ENCODE peak calls at places on chromosome 10, in five cellular contexts. F, E, O, D and J are unnamed samples.

GRCh38 chr10:99435986-99436633 is 5.7 kb upstream of the GOT1 start:
- DNase-seq in F (no peak), E (peak), O (peak), D (peak), J (no peak)

GRCh38 chr10:57964371-57964770 is 303.3 kb downstream of the IPMK start:
- DNase-seq in F (no peak), E (no peak), O (peak), D (no peak), J (no peak)

GRCh38 chr10:56605043-56605442 is 244.0 kb upstream of the ZWINT start:
- DNase-seq in F (no peak), E (no peak), O (no peak), D (no peak), J (no peak)

GRCh38 chr10:112926906-112927688 is 22.9 kb upstream of the TCF7L2 start:
- DNase-seq in F (no peak), E (no peak), O (no peak), D (no peak), J (no peak)

GRCh38 chr10:117441366-117441765 is 66.1 kb upstream of the PDZD8 start:
- DNase-seq in F (no peak), E (no peak), O (no peak), D (no peak), J (no peak)

GRCh38 chr10:46019170-46019528 is 11.3 kb downstream of the NCOA4 start:
- DNase-seq in F (no peak), E (no peak), O (no peak), D (no peak), J (no peak)

GRCh38 chr10:110643670-110644597 is at the start of gene RBM20:
- DNase-seq in F (no peak), E (no peak), O (peak), D (peak), J (no peak)

GRCh38 chr10:34473174-34474059 is 341.7 kb downstream of the PARD3 start:
- DNase-seq in F (no peak), E (peak), O (no peak), D (no peak), J (no peak)

GRCh38 chr10:7767209-7767608 is 20.6 kb downstream of the KIN start:
- DNase-seq in F (no peak), E (peak), O (peak), D (no peak), J (no peak)

GRCh38 chr10:52779541-52780390 is 7.2 kb upstream of the MBL2 start:
- DNase-seq in F (no peak), E (peak), O (peak), D (peak), J (peak)

GRCh38 chr10:43816351-43817321 is 168.0 kb upstream of the ZNF32 start:
- DNase-seq in F (no peak), E (peak), O (peak), D (no peak), J (no peak)

GRCh38 chr10:29634764-29635625 is at the start of gene SVIL:
- DNase-seq in F (no peak), E (peak), O (peak), D (no peak), J (no peak)

GRCh38 chr10:42952931-42953683 is 123.8 kb upstream of the RET start:
- DNase-seq in F (peak), E (no peak), O (no peak), D (peak), J (peak)

GRCh38 chr10:102778781-102779180 is 35.0 kb downstream of the WBP1L start:
- DNase-seq in F (no peak), E (no peak), O (no peak), D (no peak), J (no peak)

GRCh38 chr10:821322-821721 is 110.2 kb downstream of the LARP4B start:
- DNase-seq in F (no peak), E (no peak), O (peak), D (no peak), J (no peak)

GRCh38 chr10:34721201-34721840 is 93.8 kb downstream of the PARD3 start:
- DNase-seq in F (no peak), E (peak), O (peak), D (no peak), J (no peak)

GRCh38 chr10:19767876-19768275 is 48.4 kb upstream of the PLXDC2 start:
- DNase-seq in F (no peak), E (no peak), O (no peak), D (no peak), J (no peak)

GRCh38 chr10:1434912-1435692 is 302.2 kb downstream of the ADARB2 start:
- DNase-seq in F (no peak), E (no peak), O (no peak), D (no peak), J (no peak)

GRCh38 chr10:97539523-97540200 is 32.9 kb upstream of the ANKRD2 start:
- DNase-seq in F (no peak), E (peak), O (peak), D (peak), J (no peak)

GRCh38 chr10:11875499-11876281 is 52.5 kb downstream of the PROSER2 start:
- DNase-seq in F (peak), E (peak), O (peak), D (no peak), J (peak)

GRCh38 chr10:79359816-79360498 is 12.7 kb downstream of the PPIF start:
- DNase-seq in F (no peak), E (no peak), O (no peak), D (no peak), J (no peak)

GRCh38 chr10:103750836-103751235 is 104.5 kb downstream of the SH3PXD2A start:
- DNase-seq in F (no peak), E (no peak), O (no peak), D (no peak), J (no peak)

GRCh38 chr10:37495415-37495814 is 362.0 kb downstream of the ZNF248 start:
- DNase-seq in F (no peak), E (no peak), O (no peak), D (no peak), J (no peak)

GRCh38 chr10:132532784-132533560 is 4.6 kb upstream of the INPP5A start:
- DNase-seq in F (peak), E (peak), O (peak), D (no peak), J (no peak)

GRCh38 chr10:89438525-89438924 is 24.2 kb downstream of the IFIT5 start:
- DNase-seq in F (no peak), E (peak), O (no peak), D (no peak), J (no peak)

GRCh38 chr10:605632-606325 is 83.7 kb downstream of the DIP2C start:
- DNase-seq in F (no peak), E (no peak), O (no peak), D (no peak), J (no peak)

GRCh38 chr10:104334965-104335650 is 3.2 kb downstream of the ITPRIP start:
- DNase-seq in F (peak), E (no peak), O (no peak), D (no peak), J (peak)

GRCh38 chr10:30436200-30436599 is 2.2 kb downstream of the MAP3K8 start:
- DNase-seq in F (no peak), E (peak), O (peak), D (no peak), J (no peak)

GRCh38 chr10:113381906-113382562 is 170.8 kb upstream of the HABP2 start:
- DNase-seq in F (no peak), E (peak), O (peak), D (peak), J (no peak)

GRCh38 chr10:112139176-112139575 is 44.4 kb downstream of the GPAM start:
- DNase-seq in F (no peak), E (no peak), O (no peak), D (no peak), J (no peak)

GRCh38 chr10:4851176-4851575 is 25.2 kb downstream of the AKR1E2 start:
- DNase-seq in F (no peak), E (no peak), O (no peak), D (no peak), J (no peak)

GRCh38 chr10:102120987-102121738 is 995 bp upstream of the LDB1 start:
- DNase-seq in F (no peak), E (peak), O (peak), D (peak), J (no peak)

GRCh38 chr10:35739998-35740397 is 97.9 kb upstream of the FZD8 start:
- DNase-seq in F (no peak), E (no peak), O (peak), D (no peak), J (no peak)

GRCh38 chr10:119706521-119707278 is 19.1 kb upstream of the INPP5F start:
- DNase-seq in F (no peak), E (no peak), O (no peak), D (no peak), J (no peak)

GRCh38 chr10:124296121-124296812 is 122.5 kb downstream of the OAT start:
- DNase-seq in F (no peak), E (peak), O (no peak), D (no peak), J (peak)

GRCh38 chr10:1600861-1601260 is 136.5 kb downstream of the ADARB2 start:
- DNase-seq in F (no peak), E (no peak), O (no peak), D (no peak), J (no peak)